ENCODE peak calls at places on chromosomes 7 and 10, in four cellular contexts. G is SK-N-SH, N is GM12878, R is H1. Q is an unnamed sample.

GRCh38 chr10:42962902-42963231 is 114.0 kb upstream of the RET start:
- DNase-seq in G (no peak), N (no peak), R (no peak), Q (no peak)

GRCh38 chr7:121398246-121398645 is 2.1 kb upstream of the FAM3C start:
- DNase-seq in N (no peak), G (no peak), R (no peak), Q (peak)

GRCh38 chr10:90394306-90394705 is 463.5 kb downstream of the HTR7 start:
- DNase-seq in R (no peak), G (no peak), N (no peak), Q (no peak)

GRCh38 chr10:85978566-85979358 is 387.8 kb downstream of the GRID1 start:
- DNase-seq in N (no peak), R (no peak), G (no peak), Q (no peak)

GRCh38 chr10:102113956-102114857 is 6.0 kb downstream of the LDB1 start:
- DNase-seq in G (peak), N (no peak), R (peak), Q (no peak)

GRCh38 chr10:100510533-100511308 is 8.9 kb downstream of the SEC31B start:
- DNase-seq in G (no peak), R (no peak), N (no peak), Q (peak)

GRCh38 chr10:78209987-78210386 is 176.3 kb downstream of the RPS24 start:
- DNase-seq in N (no peak), R (no peak), G (no peak), Q (no peak)

GRCh38 chr10:35783305-35783838 is 141.3 kb upstream of the FZD8 start:
- DNase-seq in N (no peak), G (no peak), R (no peak), Q (no peak)

GRCh38 chr10:78337646-78338391 is 304.2 kb downstream of the RPS24 start:
- DNase-seq in G (no peak), R (peak), N (no peak), Q (no peak)

GRCh38 chr7:150450491-150450992 is at the start of gene GIMAP8:
- DNase-seq in G (no peak), R (no peak), N (no peak), Q (no peak)

GRCh38 chr7:158648787-158649186 is 55.8 kb downstream of the NCAPG2 start:
- DNase-seq in N (no peak), G (no peak), R (no peak), Q (no peak)

GRCh38 chr7:64947252-64948000 is 43.4 kb downstream of the ZNF117 start:
- DNase-seq in G (peak), R (peak), N (no peak), Q (no peak)

GRCh38 chr7:84218681-84219080 is 24.1 kb upstream of the SEMA3A start:
- DNase-seq in G (no peak), R (no peak), N (no peak), Q (no peak)

GRCh38 chr7:11231190-11231589 is 257.5 kb downstream of the PHF14 start:
- DNase-seq in G (no peak), R (no peak), N (no peak), Q (no peak)

GRCh38 chr7:93196331-93196730 is 29.9 kb downstream of the HEPACAM2 start:
- DNase-seq in R (no peak), N (no peak), G (no peak), Q (no peak)

GRCh38 chr7:30214651-30215137 is 69.7 kb upstream of the ZNRF2 start:
- DNase-seq in N (peak), R (no peak), G (no peak), Q (no peak)

GRCh38 chr7:116942503-116942902 is 10.8 kb upstream of the ST7 start:
- DNase-seq in G (no peak), R (no peak), N (no peak), Q (no peak)

GRCh38 chr10:84066202-84066601 is 73.1 kb upstream of the GHITM start:
- DNase-seq in N (no peak), R (no peak), G (no peak), Q (no peak)

GRCh38 chr10:119652361-119652760 is 1.2 kb downstream of the BAG3 start:
- DNase-seq in R (no peak), G (no peak), N (no peak), Q (peak)

GRCh38 chr10:55310143-55310542 is 509.1 kb upstream of the PCDH15 start:
- DNase-seq in R (no peak), G (no peak), N (no peak), Q (no peak)

GRCh38 chr7:37354661-37355131 is 94.0 kb downstream of the ELMO1 start:
- DNase-seq in R (no peak), G (no peak), N (no peak), Q (no peak)

GRCh38 chr10:90884414-90884813 is 12.6 kb downstream of the RPP30 start:
- DNase-seq in N (no peak), R (no peak), G (no peak), Q (no peak)

GRCh38 chr10:34273340-34273739 is 541.8 kb downstream of the PARD3 start:
- DNase-seq in R (no peak), G (no peak), N (no peak), Q (no peak)

DNA sequence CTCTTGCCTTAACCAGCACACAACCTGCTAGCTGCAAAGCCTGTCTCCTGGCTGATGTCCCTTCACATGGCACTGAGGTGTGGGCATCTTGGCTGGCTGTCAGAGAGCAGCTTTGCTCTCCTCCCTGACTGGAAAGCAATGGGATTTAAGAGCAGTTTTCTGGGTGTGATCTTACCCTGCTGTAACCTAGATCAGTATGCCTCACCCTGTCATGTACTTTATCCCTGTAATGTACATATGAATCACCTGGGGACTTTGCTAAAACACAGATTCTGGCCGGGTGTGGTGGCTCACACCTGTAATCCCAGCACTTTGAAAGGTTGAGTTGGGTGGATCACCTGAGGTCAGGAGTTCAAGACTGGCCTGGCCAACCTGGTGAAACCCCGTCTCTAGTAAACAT is 209.9 kb downstream of the FRMD4A start:
- DNase-seq in R (no peak), G (no peak), N (no peak), Q (no peak)
- TF ChIP-seq JUND in R (no peak), G (no peak), N (no peak), Q (no peak)

DNA sequence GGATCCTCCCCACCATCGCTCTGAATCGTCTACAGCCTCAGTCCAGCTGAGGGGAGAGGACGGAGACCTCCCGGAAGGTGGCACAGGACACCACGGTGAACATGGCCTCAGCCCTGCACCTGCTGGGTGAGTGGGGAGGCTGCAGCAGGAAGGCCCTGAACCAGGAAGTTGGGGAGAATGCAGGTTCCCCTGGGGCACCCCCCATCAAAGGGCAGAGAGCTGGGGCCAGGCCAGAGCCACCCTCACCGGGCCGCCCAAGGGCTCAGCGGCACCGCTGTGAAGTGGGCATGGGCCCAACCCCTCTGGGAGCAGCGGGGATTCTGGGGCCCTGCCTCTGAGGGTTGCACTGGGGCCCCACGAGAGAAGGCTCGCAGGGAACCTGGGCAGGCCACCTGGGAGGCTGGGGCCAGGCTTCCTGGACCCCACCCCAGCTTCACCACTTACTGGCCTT is 98.7 kb downstream of the MICALL2 start:
- DNase-seq in R (no peak), N (no peak), G (peak), Q (no peak)
- TF ChIP-seq JUND in R (no peak), N (no peak), G (no peak), Q (no peak)

DNA sequence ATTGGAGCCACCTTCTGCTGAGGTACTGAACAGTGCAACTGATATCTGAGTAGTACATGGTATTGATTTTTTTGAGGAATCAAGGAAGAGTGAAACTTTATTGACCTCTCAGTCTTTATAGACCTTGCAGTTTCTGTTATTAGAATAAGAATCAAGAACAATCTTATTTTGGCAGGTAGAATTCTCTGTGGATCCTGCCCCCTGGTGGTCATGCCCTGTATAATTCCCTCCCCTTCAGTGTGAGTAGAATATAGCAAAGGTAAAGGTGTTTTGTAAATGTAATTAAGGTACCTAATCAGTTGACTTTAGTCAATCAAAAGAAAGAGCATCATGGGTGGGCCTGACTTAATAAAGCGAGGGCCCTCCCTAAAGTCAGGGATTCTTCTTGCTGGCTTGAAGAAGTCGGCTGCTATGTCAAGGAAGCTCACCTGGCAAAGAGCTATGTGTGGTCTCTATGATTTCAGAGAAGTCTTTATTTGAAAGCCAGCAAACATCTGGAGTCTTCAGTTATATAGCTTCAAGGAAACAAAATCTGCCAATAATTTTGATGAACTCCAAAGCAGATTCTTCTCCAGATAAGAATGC is 142.8 kb downstream of the LSM5 start:
- DNase-seq in G (peak), R (peak), N (no peak), Q (peak)
- TF ChIP-seq JUND in G (no peak), R (no peak), N (no peak), Q (no peak)

DNA sequence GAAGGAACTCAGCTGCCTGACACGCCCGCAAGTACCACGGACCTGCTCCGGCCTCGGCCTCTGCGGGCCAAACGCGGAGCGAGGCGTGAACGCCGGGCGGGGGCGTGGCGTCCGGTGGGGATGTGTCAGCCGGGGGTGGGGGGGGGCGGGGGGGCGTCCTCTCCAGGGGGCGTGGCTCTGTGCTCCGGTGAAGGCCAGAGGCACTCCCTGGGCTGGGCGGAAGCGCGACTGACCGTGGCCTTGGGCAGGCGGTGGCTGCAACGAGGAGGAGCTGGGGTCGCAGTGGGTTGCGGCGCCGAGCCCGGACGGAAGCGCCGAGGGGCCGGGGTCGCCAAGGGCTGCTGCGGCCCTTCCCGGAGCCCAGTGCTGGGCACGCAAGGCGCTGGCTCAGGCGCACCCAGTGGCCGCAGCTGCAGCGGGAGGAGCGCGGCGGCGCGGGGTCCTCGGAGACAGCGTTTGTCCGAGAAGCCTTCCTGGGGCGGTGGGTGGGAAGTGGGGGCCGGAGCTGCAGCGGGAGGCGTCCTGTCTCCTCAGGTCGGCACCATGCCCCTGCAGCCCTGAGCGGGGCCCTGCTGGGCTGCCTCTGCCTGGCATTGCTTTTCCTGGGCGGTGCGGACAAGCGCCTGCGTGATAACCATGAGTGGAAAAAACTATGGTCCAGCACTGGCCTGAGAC is 59.0 kb upstream of the NUPR2 start:
- DNase-seq in R (no peak), G (peak), N (no peak), Q (peak)
- TF ChIP-seq JUND in R (no peak), G (no peak), N (no peak), Q (no peak)

GRCh38 chr10:92574545-92575377 is 868 bp upstream of the IDE start:
- DNase-seq in N (no peak), G (peak), R (no peak), Q (peak)
- TF ChIP-seq JUND in N (no peak), G (no peak), R (no peak), Q (no peak)

GRCh38 chr7:33411000-33411399 is 281.6 kb downstream of the BBS9 start:
- DNase-seq in R (no peak), N (no peak), G (no peak), Q (no peak)
- TF ChIP-seq JUND in R (no peak), N (no peak), G (no peak), Q (no peak)

GRCh38 chr10:25016349-25017246 is at the start of gene THNSL1:
- DNase-seq in N (peak), R (peak), G (peak), Q (peak)

GRCh38 chr10:25017247-25017590 is 807 bp downstream of the THNSL1 start:
- DNase-seq in N (peak), R (no peak), G (peak), Q (no peak)

GRCh38 chr10:25017661-25018060 is 1.2 kb downstream of the THNSL1 start:
- DNase-seq in R (no peak), G (no peak), N (no peak), Q (no peak)

GRCh38 chr10:25014579-25014978 is 1.4 kb downstream of the ENKUR start:
- DNase-seq in G (peak), R (no peak), N (no peak), Q (no peak)

DNA sequence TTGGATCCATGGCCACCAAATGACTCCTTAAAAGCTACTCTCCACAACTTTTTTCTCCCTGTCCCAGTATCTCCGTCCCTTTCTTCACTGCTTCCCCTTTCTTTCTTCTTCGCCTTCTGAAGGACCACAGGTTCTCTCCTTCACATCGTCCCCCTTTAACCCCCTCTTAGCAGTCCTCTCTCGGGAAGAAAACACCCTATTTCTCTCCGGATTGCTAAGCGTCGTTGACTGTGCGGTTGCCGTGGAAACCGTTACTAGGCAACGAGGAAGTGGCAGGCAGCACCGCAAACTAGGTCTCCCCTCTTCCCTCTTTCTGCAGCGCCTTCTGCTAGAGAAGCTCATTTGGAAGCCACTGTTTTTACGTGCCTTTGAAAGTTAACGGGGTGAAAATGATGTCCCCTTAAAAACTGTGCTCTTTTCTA is at the start of gene ENKUR:
- DNase-seq in R (peak), N (no peak), G (peak), Q (peak)
- TF ChIP-seq JUND in R (no peak), N (no peak), G (no peak), Q (no peak)